ENCODE peak calls at places on chromosomes 2 and 18, in four cellular contexts. E is occipital lobe; S is HuH-7; U is stimulated activated CD4-positive, alpha-beta T cell treated with anti-CD3 and anti-CD28 coated beads, Interleukin-1b, Interleukin-23, amount 100 ng/mL, for 1 hour. X is an unnamed sample.
A peak's percentile ranks its signal among the peaks of the same experiment; 100 is the strongest.

GRCh38 chr2:5479265-5479928 is 212.8 kb upstream of the SOX11 start:
- DNase-seq in S (no peak), E (no peak), U (no peak), X (no peak)

GRCh38 chr2:167401309-167401708 is 513.0 kb downstream of the XIRP2 start:
- DNase-seq in U (no peak), E (no peak), S (no peak), X (no peak)

GRCh38 chr2:62215306-62216064 is 19.6 kb downstream of the B3GNT2 start:
- DNase-seq in S (no peak), U (no peak), E (no peak), X (no peak)

GRCh38 chr2:99821039-99821438 is 321.4 kb downstream of the AFF3 start:
- DNase-seq in S (no peak), U (no peak), E (no peak), X (no peak)

GRCh38 chr18:75261430-75262223 is 51.0 kb downstream of the TSHZ1 start:
- DNase-seq in S (no peak), E (no peak), U (no peak), X (no peak)

GRCh38 chr2:169095631-169096105 is 26.3 kb downstream of the DHRS9 start:
- DNase-seq in E (no peak), S (no peak), U (no peak), X (no peak)

GRCh38 chr2:101729521-101730190 is 32.1 kb downstream of the MAP4K4 start:
- DNase-seq in S (no peak), E (no peak), U (no peak), X (no peak)

GRCh38 chr18:34993289-34993688 is 47.9 kb upstream of the MAPRE2 start:
- DNase-seq in E (no peak), S (no peak), U (no peak), X (no peak)

GRCh38 chr18:9495916-9496540 is 20.7 kb downstream of the RALBP1 start:
- DNase-seq in S (no peak), E (no peak), U (no peak), X (no peak)

GRCh38 chr2:155815851-155816250 is 516.7 kb downstream of the NR4A2 start:
- DNase-seq in E (no peak), U (no peak), S (peak; percentile 26), X (no peak)

GRCh38 chr18:58878640-58879039 is 14.0 kb downstream of the ZNF532 start:
- DNase-seq in U (no peak), S (no peak), E (no peak), X (no peak)

GRCh38 chr18:55233850-55234249 is 274.6 kb upstream of the CCDC68 start:
- DNase-seq in S (no peak), U (no peak), E (no peak), X (no peak)

GRCh38 chr2:99032786-99033185 is 96.8 kb upstream of the CRACDL start:
- DNase-seq in E (no peak), U (no peak), S (no peak), X (no peak)